ENCODE peak calls at places on chromosomes 3 and 15, in seven cellular contexts. One of them, this sample, is unnamed. For H3K4me1, the result is how much of the 10 kb centered on the place peaks cover.

GRCh38 chr15:27059610-27060202 is 88.7 kb downstream of the GABRG3 start:
- DNase-seq in breast epithelium: no peak
- DNase-seq in HepG2: peak
- DNase-seq in stomach: no peak
- DNase-seq in endothelial cell of umbilical vein: no peak
- DNase-seq in HCT116: peak
- DNase-seq in transverse colon: no peak
- DNase-seq in this sample: no peak

GRCh38 chr3:189273736-189274135 is 102.0 kb downstream of the TPRG1 start:
- DNase-seq in HCT116: no peak
- DNase-seq in breast epithelium: no peak
- DNase-seq in endothelial cell of umbilical vein: no peak
- DNase-seq in stomach: no peak
- DNase-seq in HepG2: no peak
- DNase-seq in transverse colon: no peak
- DNase-seq in this sample: no peak

GRCh38 chr3:152400912-152401311 is 132.2 kb downstream of the MBNL1 start:
- DNase-seq in transverse colon: no peak
- DNase-seq in endothelial cell of umbilical vein: no peak
- DNase-seq in breast epithelium: no peak
- DNase-seq in HCT116: no peak
- DNase-seq in HepG2: no peak
- DNase-seq in stomach: no peak
- DNase-seq in this sample: no peak

GRCh38 chr3:111859061-111859973 is at the start of gene PHLDB2:
- DNase-seq in stomach: peak
- DNase-seq in transverse colon: peak
- DNase-seq in HCT116: no peak
- DNase-seq in breast epithelium: peak
- DNase-seq in HepG2: peak
- DNase-seq in endothelial cell of umbilical vein: peak
- DNase-seq in this sample: peak

GRCh38 chr3:42014949-42015533 is 53.1 kb upstream of the ULK4 start:
- DNase-seq in breast epithelium: no peak
- DNase-seq in HCT116: no peak
- DNase-seq in stomach: peak
- DNase-seq in transverse colon: peak
- DNase-seq in HepG2: peak
- DNase-seq in endothelial cell of umbilical vein: peak
- DNase-seq in this sample: peak

GRCh38 chr3:128489860-128490649 is 2.9 kb downstream of the GATA2 start:
- DNase-seq in HepG2: peak
- DNase-seq in breast epithelium: no peak
- DNase-seq in HCT116: no peak
- DNase-seq in transverse colon: no peak
- DNase-seq in stomach: no peak
- DNase-seq in endothelial cell of umbilical vein: peak
- DNase-seq in this sample: peak

GRCh38 chr15:101029971-101030661 is 111.0 kb downstream of the LRRK1 start:
- DNase-seq in transverse colon: peak
- DNase-seq in HepG2: no peak
- DNase-seq in breast epithelium: no peak
- DNase-seq in HCT116: no peak
- DNase-seq in stomach: peak
- DNase-seq in endothelial cell of umbilical vein: no peak
- DNase-seq in this sample: peak

GRCh38 chr3:141410861-141411771 is 42.8 kb downstream of the ZBTB38 start:
- DNase-seq in transverse colon: peak
- DNase-seq in breast epithelium: no peak
- DNase-seq in HCT116: no peak
- DNase-seq in endothelial cell of umbilical vein: peak
- DNase-seq in HepG2: no peak
- DNase-seq in stomach: no peak
- DNase-seq in this sample: no peak

GRCh38 chr3:184275302-184275701 is 520 bp upstream of the ECE2 start:
- DNase-seq in breast epithelium: no peak
- DNase-seq in HepG2: no peak
- DNase-seq in transverse colon: no peak
- DNase-seq in HCT116: no peak
- DNase-seq in stomach: no peak
- DNase-seq in endothelial cell of umbilical vein: no peak
- DNase-seq in this sample: no peak

GRCh38 chr3:176855213-176855612 is 342.1 kb downstream of the TBL1XR1 start:
- DNase-seq in endothelial cell of umbilical vein: no peak
- DNase-seq in stomach: no peak
- DNase-seq in HCT116: no peak
- DNase-seq in breast epithelium: no peak
- DNase-seq in transverse colon: no peak
- DNase-seq in HepG2: no peak
- DNase-seq in this sample: no peak

GRCh38 chr15:74950078-74951000 is 6.2 kb downstream of the RPP25 start:
- DNase-seq in HCT116: peak
- DNase-seq in HepG2: peak
- DNase-seq in endothelial cell of umbilical vein: peak
- DNase-seq in breast epithelium: peak
- DNase-seq in transverse colon: peak
- DNase-seq in stomach: peak
- DNase-seq in this sample: peak

GRCh38 chr15:97930230-97930629 is 30.3 kb upstream of the ARRDC4 start:
- DNase-seq in HepG2: no peak
- DNase-seq in endothelial cell of umbilical vein: no peak
- DNase-seq in transverse colon: no peak
- DNase-seq in stomach: no peak
- DNase-seq in HCT116: no peak
- DNase-seq in breast epithelium: no peak
- DNase-seq in this sample: no peak

GRCh38 chr3:36868614-36869436 is 76.0 kb downstream of the TRANK1 start:
- DNase-seq in transverse colon: peak
- DNase-seq in endothelial cell of umbilical vein: peak
- DNase-seq in HepG2: peak
- DNase-seq in stomach: peak
- DNase-seq in breast epithelium: no peak
- DNase-seq in HCT116: peak
- DNase-seq in this sample: no peak

GRCh38 chr3:140199008-140199407 is 264.0 kb downstream of the CLSTN2 start:
- DNase-seq in stomach: no peak
- DNase-seq in endothelial cell of umbilical vein: no peak
- DNase-seq in transverse colon: no peak
- DNase-seq in breast epithelium: no peak
- DNase-seq in HepG2: no peak
- DNase-seq in HCT116: no peak
- DNase-seq in this sample: no peak

GRCh38 chr3:123564056-123564455 is 20.8 kb downstream of the HACD2 start:
- DNase-seq in HCT116: no peak
- DNase-seq in endothelial cell of umbilical vein: no peak
- DNase-seq in transverse colon: no peak
- DNase-seq in breast epithelium: no peak
- DNase-seq in HepG2: no peak
- DNase-seq in stomach: no peak
- DNase-seq in this sample: no peak

GRCh38 chr15:101276501-101277037 is 716 bp downstream of the SELENOS start:
- DNase-seq in stomach: no peak
- DNase-seq in endothelial cell of umbilical vein: peak
- DNase-seq in HepG2: no peak
- DNase-seq in HCT116: no peak
- DNase-seq in transverse colon: no peak
- DNase-seq in breast epithelium: no peak
- DNase-seq in this sample: no peak

GRCh38 chr3:193594946-193595689 is 2.1 kb downstream of the OPA1 start:
- DNase-seq in endothelial cell of umbilical vein: no peak
- DNase-seq in stomach: no peak
- DNase-seq in breast epithelium: no peak
- DNase-seq in HepG2: no peak
- DNase-seq in HCT116: no peak
- DNase-seq in transverse colon: no peak
- DNase-seq in this sample: no peak

GRCh38 chr15:58545307-58546065 is 113.7 kb downstream of the LIPC start:
- DNase-seq in breast epithelium: no peak
- DNase-seq in transverse colon: no peak
- DNase-seq in stomach: peak
- DNase-seq in endothelial cell of umbilical vein: no peak
- DNase-seq in HepG2: no peak
- DNase-seq in HCT116: no peak
- DNase-seq in this sample: no peak

GRCh38 chr15:91942676-91943417 is 89.3 kb downstream of the SLCO3A1 start:
- DNase-seq in stomach: peak
- DNase-seq in transverse colon: peak
- DNase-seq in endothelial cell of umbilical vein: no peak
- DNase-seq in HCT116: peak
- DNase-seq in HepG2: peak
- DNase-seq in breast epithelium: peak
- DNase-seq in this sample: peak

GRCh38 chr3:197430961-197431910 is 124.5 kb downstream of the BDH1 start:
- DNase-seq in HCT116: no peak
- DNase-seq in stomach: no peak
- DNase-seq in transverse colon: no peak
- DNase-seq in endothelial cell of umbilical vein: peak
- DNase-seq in breast epithelium: no peak
- DNase-seq in HepG2: no peak
- DNase-seq in this sample: no peak

GRCh38 chr3:119558528-119559339 is 680 bp downstream of the CD80 start:
- DNase-seq in transverse colon: no peak
- DNase-seq in stomach: no peak
- DNase-seq in endothelial cell of umbilical vein: no peak
- DNase-seq in HCT116: no peak
- DNase-seq in breast epithelium: no peak
- DNase-seq in HepG2: no peak
- DNase-seq in this sample: no peak

GRCh38 chr15:63202858-63203257 is 13.5 kb downstream of the RAB8B start:
- DNase-seq in stomach: no peak
- DNase-seq in transverse colon: no peak
- DNase-seq in breast epithelium: no peak
- DNase-seq in HepG2: no peak
- DNase-seq in endothelial cell of umbilical vein: no peak
- DNase-seq in HCT116: no peak
- DNase-seq in this sample: no peak
- H3K4me1 ChIP-seq in stomach: half or more
- H3K4me1 ChIP-seq in transverse colon: under half
- H3K4me1 ChIP-seq in breast epithelium: under half
- H3K4me1 ChIP-seq in HepG2: under half
- H3K4me1 ChIP-seq in endothelial cell of umbilical vein: under half
- H3K4me1 ChIP-seq in HCT116: under half
- H3K4me1 ChIP-seq in this sample: under half

GRCh38 chr3:188090626-188091309 is 63.2 kb upstream of the LPP start:
- DNase-seq in endothelial cell of umbilical vein: no peak
- DNase-seq in stomach: no peak
- DNase-seq in HepG2: no peak
- DNase-seq in HCT116: no peak
- DNase-seq in breast epithelium: no peak
- DNase-seq in transverse colon: no peak
- DNase-seq in this sample: no peak
- TF ChIP-seq POLR2AphosphoS5 in endothelial cell of umbilical vein: no peak
- TF ChIP-seq POLR2AphosphoS5 in stomach: no peak
- TF ChIP-seq POLR2AphosphoS5 in HepG2: no peak
- TF ChIP-seq POLR2AphosphoS5 in HCT116: no peak
- TF ChIP-seq POLR2AphosphoS5 in breast epithelium: no peak
- TF ChIP-seq POLR2AphosphoS5 in transverse colon: no peak
- TF ChIP-seq POLR2AphosphoS5 in this sample: no peak

GRCh38 chr15:64701051-64701450 is 74.3 kb downstream of the RBPMS2 start:
- DNase-seq in HepG2: no peak
- DNase-seq in endothelial cell of umbilical vein: no peak
- DNase-seq in transverse colon: no peak
- DNase-seq in breast epithelium: no peak
- DNase-seq in HCT116: no peak
- DNase-seq in stomach: no peak
- DNase-seq in this sample: no peak

GRCh38 chr15:64702816-64703631 is 72.4 kb downstream of the RBPMS2 start:
- DNase-seq in HCT116: peak
- DNase-seq in endothelial cell of umbilical vein: peak
- DNase-seq in HepG2: peak
- DNase-seq in stomach: peak
- DNase-seq in breast epithelium: peak
- DNase-seq in transverse colon: peak
- DNase-seq in this sample: peak

GRCh38 chr15:64701482-64701881 is 73.9 kb downstream of the RBPMS2 start:
- DNase-seq in stomach: no peak
- DNase-seq in endothelial cell of umbilical vein: no peak
- DNase-seq in breast epithelium: no peak
- DNase-seq in HCT116: no peak
- DNase-seq in transverse colon: no peak
- DNase-seq in HepG2: no peak
- DNase-seq in this sample: no peak

GRCh38 chr15:64697911-64698369 is 77.4 kb downstream of the RBPMS2 start:
- DNase-seq in endothelial cell of umbilical vein: no peak
- DNase-seq in HCT116: no peak
- DNase-seq in breast epithelium: no peak
- DNase-seq in transverse colon: no peak
- DNase-seq in stomach: no peak
- DNase-seq in HepG2: no peak
- DNase-seq in this sample: no peak

GRCh38 chr15:64699767-64700388 is 75.5 kb downstream of the RBPMS2 start:
- DNase-seq in HCT116: no peak
- DNase-seq in HepG2: no peak
- DNase-seq in endothelial cell of umbilical vein: peak
- DNase-seq in stomach: peak
- DNase-seq in transverse colon: no peak
- DNase-seq in breast epithelium: no peak
- DNase-seq in this sample: no peak
- TF ChIP-seq POLR2A in HCT116: no peak
- TF ChIP-seq POLR2A in HepG2: no peak
- TF ChIP-seq POLR2A in endothelial cell of umbilical vein: no peak
- TF ChIP-seq POLR2A in stomach: no peak
- TF ChIP-seq POLR2A in transverse colon: no peak
- TF ChIP-seq POLR2A in breast epithelium: no peak
- TF ChIP-seq POLR2A in this sample: no peak

DNA sequence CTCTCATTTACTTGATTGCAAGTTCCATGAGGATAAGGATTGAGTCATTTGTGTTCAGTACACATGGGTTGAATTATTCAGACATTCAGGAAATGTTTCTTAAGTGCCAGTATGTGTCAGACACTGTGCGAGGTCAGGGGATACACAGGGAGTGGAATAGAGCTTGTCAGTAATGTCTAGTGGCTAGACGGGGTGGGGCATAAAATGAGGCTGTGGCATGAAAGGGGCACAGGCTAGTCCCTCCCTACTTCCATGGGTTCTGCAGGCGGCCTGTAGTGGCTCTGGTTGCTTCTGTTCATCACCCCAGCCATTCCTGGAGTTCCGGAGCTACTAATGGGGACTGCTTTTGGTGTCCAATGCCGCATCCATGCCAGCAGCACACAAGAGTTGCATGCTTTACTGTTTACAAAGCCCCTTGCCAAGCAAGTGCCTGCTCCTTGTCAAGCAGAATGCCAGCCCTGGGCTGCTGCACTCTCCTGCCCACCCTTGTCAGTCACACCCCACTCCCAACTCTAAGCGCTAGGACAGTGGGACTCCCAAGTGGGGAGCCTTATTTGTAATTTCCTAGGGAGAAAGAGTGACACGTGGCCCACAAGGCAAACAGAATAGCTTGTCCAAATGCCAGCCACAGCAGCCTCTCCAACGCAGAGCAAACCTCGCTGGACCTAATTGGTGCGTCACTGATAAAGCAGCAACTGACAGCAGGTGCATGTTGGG is 70.8 kb downstream of the RAB11A start:
- DNase-seq in transverse colon: no peak
- DNase-seq in stomach: peak
- DNase-seq in endothelial cell of umbilical vein: peak
- DNase-seq in HepG2: no peak
- DNase-seq in breast epithelium: no peak
- DNase-seq in HCT116: no peak
- DNase-seq in this sample: no peak
- H3K4me1 ChIP-seq in transverse colon: under half
- H3K4me1 ChIP-seq in stomach: under half
- H3K4me1 ChIP-seq in endothelial cell of umbilical vein: under half
- H3K4me1 ChIP-seq in HepG2: under half
- H3K4me1 ChIP-seq in breast epithelium: under half
- H3K4me1 ChIP-seq in HCT116: under half
- H3K4me1 ChIP-seq in this sample: under half

This sample was measured in sigmoid colon.